ENCODE peak calls at places on chromosomes 7 and 10, in four cellular contexts. C is GM12878, G is HepG2, Q is H1. H is an unnamed sample.

GRCh38 chr7:34454381-34454780 is 203.6 kb upstream of the NPSR1 start:
- DNase-seq in C (no peak), G (peak), Q (no peak), H (no peak)

GRCh38 chr7:148031019-148031418 is 559.5 kb upstream of the C7orf33 start:
- DNase-seq in C (no peak), G (no peak), Q (no peak), H (no peak)

GRCh38 chr7:21253740-21254687 is 173.9 kb upstream of the SP4 start:
- DNase-seq in C (no peak), G (peak), Q (peak), H (peak)

GRCh38 chr7:1192171-1192676 is 32.2 kb upstream of the ZFAND2A start:
- DNase-seq in C (no peak), G (no peak), Q (no peak), H (no peak)

GRCh38 chr10:9437131-9437530 is 1382.6 kb downstream of the GATA3 start:
- DNase-seq in C (no peak), G (no peak), Q (no peak), H (no peak)

GRCh38 chr7:893686-894085 is 17.3 kb downstream of the GET4 start:
- DNase-seq in C (no peak), G (no peak), Q (no peak), H (no peak)

GRCh38 chr7:12207046-12207445 is 4.0 kb upstream of the TMEM106B start:
- DNase-seq in C (no peak), G (no peak), Q (no peak), H (no peak)

GRCh38 chr7:159067870-159068787 is 76.5 kb downstream of the VIPR2 start:
- DNase-seq in C (no peak), G (no peak), Q (no peak), H (no peak)

GRCh38 chr7:151056286-151057037 is 1.2 kb downstream of the CDK5 start:
- DNase-seq in C (no peak), G (no peak), Q (no peak), H (no peak)

GRCh38 chr10:44780461-44780860 is 130.7 kb upstream of the TMEM72 start:
- DNase-seq in C (no peak), G (no peak), Q (no peak), H (no peak)

GRCh38 chr10:77872151-77872946 is 54.2 kb downstream of the DLG5 start:
- DNase-seq in C (no peak), G (no peak), Q (no peak), H (no peak)

GRCh38 chr10:128237710-128238109 is 111.5 kb upstream of the MKI67 start:
- DNase-seq in C (no peak), G (no peak), Q (no peak), H (no peak)

GRCh38 chr7:142348100-142348499 is 90.2 kb upstream of the PRSS58 start:
- DNase-seq in C (no peak), G (no peak), Q (no peak), H (no peak)

GRCh38 chr10:70758757-70759514 is 26.2 kb downstream of the TBATA start:
- DNase-seq in C (peak), G (peak), Q (peak), H (peak)

GRCh38 chr7:27083646-27084045 is 12.2 kb downstream of the HOXA1 start:
- DNase-seq in C (peak), G (no peak), Q (no peak), H (no peak)

GRCh38 chr7:27082171-27082570 is 13.6 kb downstream of the HOXA1 start:
- DNase-seq in C (no peak), G (no peak), Q (no peak), H (no peak)

GRCh38 chr7:27079234-27079975 is 16.4 kb downstream of the HOXA1 start:
- DNase-seq in C (no peak), G (no peak), Q (no peak), H (no peak)

GRCh38 chr7:27078616-27079233 is 17.1 kb downstream of the HOXA1 start:
- DNase-seq in C (no peak), G (no peak), Q (no peak), H (no peak)

GRCh38 chr7:27080844-27081423 is 14.9 kb downstream of the HOXA1 start:
- DNase-seq in C (no peak), G (peak), Q (no peak), H (no peak)
- TF ChIP-seq SUZ12 in C (no peak), G (no peak), Q (no peak), H (no peak)

DNA sequence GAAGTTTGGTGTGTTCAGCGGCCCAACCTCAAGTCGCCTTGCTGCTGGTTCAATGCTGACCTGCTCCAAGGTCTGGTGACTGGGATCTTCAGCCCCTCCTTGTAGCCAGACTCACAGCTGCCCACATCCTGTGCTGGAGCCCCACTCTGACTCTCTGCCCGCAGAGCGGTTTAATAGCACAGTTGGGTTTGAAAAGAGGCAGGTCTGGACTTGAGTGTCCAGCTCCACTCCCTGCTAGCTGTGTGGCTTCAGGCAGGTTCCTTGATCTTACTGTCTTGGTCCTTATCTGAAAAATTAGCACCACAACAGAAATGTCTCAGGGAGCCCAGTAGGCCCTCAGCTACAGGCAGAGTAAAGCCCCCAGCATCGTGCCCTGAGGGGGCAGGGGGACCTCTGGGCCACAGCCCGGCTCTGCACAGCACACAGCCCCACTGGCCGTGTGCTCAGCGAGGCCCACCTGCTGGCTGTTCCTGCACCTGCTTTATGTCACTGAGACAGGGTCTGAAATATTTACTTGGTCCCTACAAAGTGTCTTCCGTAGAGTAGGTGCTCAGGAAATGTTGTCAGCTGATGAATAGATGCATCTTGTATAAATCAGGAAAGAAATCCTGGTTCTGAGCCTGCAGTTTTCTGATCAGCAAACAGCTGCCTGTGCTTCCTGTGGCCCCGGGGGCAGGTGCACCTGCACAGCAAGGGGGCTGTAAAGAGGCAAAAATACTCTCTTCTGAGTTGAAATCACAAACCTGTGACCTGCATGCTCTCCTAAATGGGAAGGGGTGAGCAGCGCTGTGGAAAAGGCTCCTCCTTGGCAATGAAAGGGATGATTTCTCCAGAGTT is 155.5 kb downstream of the SVIL start:
- DNase-seq in C (no peak), G (no peak), Q (no peak), H (no peak)
- H3K9ac ChIP-seq in C (no peak), G (no peak), Q (no peak), H (no peak)

DNA sequence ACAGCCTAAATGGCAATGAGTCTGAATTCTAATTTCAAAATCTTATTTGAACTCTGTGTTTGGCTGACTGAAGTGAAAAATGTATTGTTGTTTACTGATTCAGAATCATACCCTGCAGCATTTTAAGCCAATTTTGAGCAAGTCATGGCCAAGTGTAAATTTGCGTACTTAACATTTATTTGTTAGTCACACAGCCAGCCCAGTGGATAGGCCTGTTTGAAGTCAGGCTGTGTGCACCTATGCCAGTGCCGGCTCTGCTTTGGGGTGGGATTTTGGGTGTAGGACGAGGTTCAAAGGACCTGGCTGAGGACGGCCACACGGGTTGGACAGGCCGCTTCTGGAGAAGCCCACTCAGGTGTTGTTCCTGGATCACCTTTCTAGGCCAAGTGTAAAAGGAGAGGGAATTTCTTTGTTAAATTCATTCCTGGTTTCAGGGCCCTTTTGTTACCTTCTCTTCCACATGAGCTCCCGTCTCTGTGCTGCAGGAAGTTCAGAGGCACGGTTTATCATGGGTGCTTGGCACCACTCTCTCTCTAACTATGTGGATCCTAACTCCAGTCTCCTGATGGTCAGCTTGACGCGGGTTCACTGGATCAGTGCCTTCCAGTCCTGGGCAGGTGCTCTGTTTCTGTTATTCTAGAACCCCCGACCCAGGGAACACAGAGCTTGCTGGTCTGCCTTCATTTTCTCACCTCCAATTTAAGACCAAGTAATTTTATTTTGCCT is 84.7 kb downstream of the CCNY start:
- DNase-seq in C (no peak), G (no peak), Q (no peak), H (no peak)
- H3K4me3 ChIP-seq in C (no peak), G (no peak), Q (no peak), H (no peak)

DNA sequence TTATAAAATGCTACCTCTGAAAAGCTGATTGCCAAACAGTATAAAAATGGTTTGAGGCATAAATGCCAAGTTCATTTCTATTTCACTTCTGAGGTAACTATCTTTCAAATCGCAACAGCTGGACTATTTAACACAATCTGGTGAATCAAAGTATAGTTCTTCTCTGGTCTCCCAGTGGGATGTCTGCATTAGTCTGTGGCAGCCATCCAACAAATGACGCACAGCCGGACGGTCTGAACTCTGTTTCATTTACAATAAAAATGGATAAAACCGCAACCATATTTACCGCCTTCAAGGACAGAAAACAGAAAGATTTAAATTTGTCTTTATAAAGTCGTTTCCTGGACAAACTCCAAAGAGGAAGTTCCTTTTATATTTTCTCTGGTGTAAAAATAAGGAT is 41.9 kb downstream of the ENO4 start:
- DNase-seq in C (no peak), G (no peak), Q (no peak), H (no peak)
- TF ChIP-seq SUZ12 in C (no peak), G (no peak), Q (no peak), H (no peak)

GRCh38 chr7:47280114-47280513 is 301.8 kb downstream of the TNS3 start:
- DNase-seq in C (no peak), G (no peak), Q (no peak), H (no peak)

GRCh38 chr7:47282790-47283496 is 299.0 kb downstream of the TNS3 start:
- DNase-seq in C (no peak), G (no peak), Q (no peak), H (no peak)

GRCh38 chr7:47283497-47284131 is 298.3 kb downstream of the TNS3 start:
- DNase-seq in C (no peak), G (peak), Q (no peak), H (no peak)

GRCh38 chr7:47281966-47282643 is 299.8 kb downstream of the TNS3 start:
- DNase-seq in C (no peak), G (no peak), Q (no peak), H (no peak)

DNA sequence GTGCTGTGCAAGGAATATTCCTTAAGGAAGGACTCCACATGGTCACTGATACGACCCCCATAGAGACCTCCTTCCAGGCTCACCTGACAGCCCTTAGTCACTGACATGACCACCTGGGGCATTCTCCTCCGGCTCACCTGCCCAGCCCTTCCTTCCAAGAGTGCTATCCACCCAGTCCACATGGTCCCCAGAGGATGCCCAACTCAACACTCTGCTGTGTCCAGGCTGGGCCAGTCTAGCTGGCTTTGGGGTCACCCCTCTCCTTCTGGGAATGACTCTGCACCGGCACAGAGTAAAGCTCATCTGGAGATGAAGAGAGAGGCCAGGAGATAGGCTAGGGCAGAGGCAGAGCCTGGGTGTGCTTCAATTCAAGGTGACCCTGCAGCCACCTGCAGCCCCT is 300.8 kb downstream of the TNS3 start:
- DNase-seq in C (no peak), G (no peak), Q (no peak), H (no peak)
- H3K9ac ChIP-seq in C (no peak), G (no peak), Q (no peak), H (no peak)

GRCh38 chr7:138797715-138798320 is at the start of the genes ATP6V0A4 and TMEM213:
- DNase-seq in C (no peak), G (no peak), Q (peak), H (peak)
- H3K4me3 ChIP-seq in C (no peak), G (no peak), Q (no peak), H (no peak)

DNA sequence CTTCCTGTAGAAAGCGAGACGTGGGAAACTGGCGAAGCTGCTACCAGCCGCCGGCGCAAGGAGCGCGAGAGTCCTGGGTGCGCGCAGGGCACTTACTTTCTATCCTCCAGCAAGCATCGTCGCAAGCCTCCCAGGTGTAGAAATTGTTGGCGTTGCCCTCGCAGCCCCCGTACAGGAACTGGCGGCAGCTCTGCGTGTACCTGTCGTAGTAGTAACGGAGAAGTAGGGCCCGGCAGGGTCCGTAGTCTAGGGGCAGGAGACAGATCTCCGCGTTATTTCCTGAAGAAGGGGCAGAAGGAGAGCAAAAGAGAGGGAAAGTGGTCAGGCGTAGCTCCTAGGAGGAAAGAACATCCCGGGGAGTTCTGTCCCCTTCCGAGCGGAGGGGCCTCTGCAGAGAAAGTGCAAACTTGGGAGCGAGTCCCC is 501 bp downstream of the TFPI2 start:
- DNase-seq in C (no peak), G (no peak), Q (peak), H (peak)
- TF ChIP-seq SUZ12 in C (no peak), G (no peak), Q (peak), H (no peak)

DNA sequence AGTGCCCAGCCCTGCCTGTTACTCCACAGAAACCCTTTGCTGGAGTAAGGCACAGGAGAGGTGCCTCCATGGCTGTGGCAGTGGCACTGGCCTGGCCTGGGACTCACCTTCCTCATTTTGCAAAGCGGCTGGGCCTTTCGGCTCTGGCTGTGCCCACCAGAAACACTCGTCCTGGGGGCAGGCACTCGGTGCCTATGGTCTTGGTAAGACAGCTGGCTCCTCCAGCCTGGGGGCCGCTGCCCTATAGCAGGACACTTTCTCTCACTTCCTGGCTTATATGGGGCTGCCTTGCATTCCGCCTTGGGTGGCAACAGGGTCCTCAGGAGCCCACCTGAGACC is 13.2 kb downstream of the ZMIZ1 start:
- DNase-seq in C (no peak), G (no peak), Q (no peak), H (no peak)
- H3K9ac ChIP-seq in C (no peak), G (no peak), Q (no peak), H (no peak)